ENCODE peak calls at places on chromosomes 6 and 20, in nine cellular contexts. Q, H, I, P, X, U, Z, C and Y are unnamed samples.

GRCh38 chr6:122722746-122723145 is 56.8 kb upstream of the FABP7 start:
- DNase-seq in C (no peak), I (no peak), U (no peak), Q (peak), Z (no peak), H (no peak), X (no peak), P (no peak), Y (no peak)

GRCh38 chr6:37058084-37058586 is 52.7 kb downstream of the FGD2 start:
- DNase-seq in U (peak), I (no peak), Z (no peak), H (no peak), C (no peak), X (no peak), P (no peak), Q (peak), Y (no peak)

GRCh38 chr20:49580818-49581174 is 12.9 kb upstream of the PTGIS start:
- DNase-seq in Z (no peak), X (no peak), C (no peak), H (no peak), I (no peak), P (no peak), U (peak), Q (no peak), Y (no peak)

GRCh38 chr6:89452269-89452668 is 19.3 kb downstream of the ANKRD6 start:
- DNase-seq in X (no peak), H (no peak), Q (no peak), C (no peak), U (no peak), I (no peak), Z (no peak), P (no peak), Y (no peak)

GRCh38 chr20:40323411-40323810 is 365.6 kb downstream of the MAFB start:
- DNase-seq in U (no peak), Q (peak), X (no peak), P (no peak), I (no peak), Z (no peak), H (no peak), C (no peak), Y (no peak)

GRCh38 chr20:58378056-58378455 is 11.0 kb upstream of the VAPB start:
- DNase-seq in H (no peak), X (no peak), Z (no peak), U (no peak), Q (no peak), C (no peak), I (no peak), P (no peak), Y (no peak)

GRCh38 chr20:48398506-48399449 is 429.0 kb downstream of the PREX1 start:
- DNase-seq in Z (no peak), P (no peak), I (no peak), U (no peak), Q (no peak), X (peak), H (no peak), C (no peak), Y (peak)

GRCh38 chr20:15848126-15848525 is 725.1 kb downstream of the KIF16B start:
- DNase-seq in Z (no peak), U (no peak), C (no peak), H (no peak), I (no peak), P (no peak), X (no peak), Q (no peak), Y (no peak)

GRCh38 chr6:14638562-14638931 is 521.0 kb downstream of the CD83 start:
- DNase-seq in Q (no peak), I (no peak), P (no peak), U (no peak), C (no peak), H (no peak), Z (no peak), X (no peak), Y (no peak)

GRCh38 chr6:25995507-25995906 is 32.9 kb downstream of the TRIM38 start:
- DNase-seq in H (no peak), Z (no peak), U (no peak), I (no peak), C (no peak), Q (no peak), X (no peak), P (no peak), Y (no peak)

GRCh38 chr6:166313255-166314070 is 5.3 kb upstream of the PRR18 start:
- DNase-seq in I (peak), U (peak), C (peak), H (peak), P (peak), Z (peak), X (peak), Q (peak), Y (peak)

GRCh38 chr6:37807656-37808055 is 11.9 kb upstream of the ZFAND3 start:
- DNase-seq in U (no peak), I (no peak), C (peak), H (peak), Z (no peak), P (no peak), Q (peak), X (no peak), Y (no peak)

GRCh38 chr6:88561034-88561973 is 395.2 kb upstream of the CNR1 start:
- DNase-seq in C (no peak), Z (no peak), Q (no peak), P (no peak), H (no peak), I (no peak), U (no peak), X (no peak), Y (no peak)

GRCh38 chr6:34339432-34339831 is 53.0 kb downstream of the NUDT3 start:
- DNase-seq in C (no peak), U (no peak), H (no peak), P (no peak), I (no peak), Z (no peak), X (no peak), Q (no peak), Y (no peak)

GRCh38 chr20:63371346-63371865 is 10.3 kb upstream of the CHRNA4 start:
- DNase-seq in Z (no peak), Q (no peak), I (no peak), H (no peak), P (no peak), U (no peak), X (no peak), C (no peak), Y (no peak)

GRCh38 chr20:20223981-20224380 is 143.9 kb upstream of the INSM1 start:
- DNase-seq in Z (no peak), P (no peak), U (no peak), C (no peak), Q (peak), H (no peak), X (no peak), I (no peak), Y (no peak)

GRCh38 chr6:117110737-117111136 is 154.6 kb upstream of the VGLL2 start:
- DNase-seq in C (no peak), H (no peak), P (no peak), U (no peak), X (no peak), I (no peak), Z (no peak), Q (no peak), Y (no peak)

GRCh38 chr20:59789641-59790040 is 143.8 kb downstream of the SYCP2 start:
- DNase-seq in Z (no peak), Q (no peak), H (no peak), P (no peak), X (no peak), I (no peak), C (no peak), U (no peak), Y (no peak)

GRCh38 chr6:168124921-168125320 is 45.9 kb upstream of the FRMD1 start:
- DNase-seq in C (no peak), X (no peak), P (no peak), U (no peak), Z (no peak), I (no peak), H (no peak), Q (no peak), Y (no peak)

GRCh38 chr20:36860811-36861624 is 14.9 kb upstream of the TLDC2 start:
- DNase-seq in I (no peak), H (no peak), Z (no peak), Q (no peak), X (no peak), U (no peak), P (no peak), C (no peak), Y (no peak)

GRCh38 chr20:36865076-36865860 is 10.7 kb upstream of the TLDC2 start:
- DNase-seq in Q (no peak), H (peak), I (no peak), X (no peak), Z (no peak), P (no peak), C (no peak), U (no peak), Y (no peak)

GRCh38 chr20:36861625-36861874 is 14.4 kb upstream of the TLDC2 start:
- DNase-seq in C (no peak), Q (peak), X (no peak), P (no peak), Z (no peak), I (no peak), H (no peak), U (no peak), Y (no peak)

GRCh38 chr20:36861875-36862801 is 13.8 kb upstream of the TLDC2 start:
- DNase-seq in Q (peak), U (peak), P (no peak), C (peak), Z (peak), I (no peak), X (peak), H (peak), Y (peak)

DNA sequence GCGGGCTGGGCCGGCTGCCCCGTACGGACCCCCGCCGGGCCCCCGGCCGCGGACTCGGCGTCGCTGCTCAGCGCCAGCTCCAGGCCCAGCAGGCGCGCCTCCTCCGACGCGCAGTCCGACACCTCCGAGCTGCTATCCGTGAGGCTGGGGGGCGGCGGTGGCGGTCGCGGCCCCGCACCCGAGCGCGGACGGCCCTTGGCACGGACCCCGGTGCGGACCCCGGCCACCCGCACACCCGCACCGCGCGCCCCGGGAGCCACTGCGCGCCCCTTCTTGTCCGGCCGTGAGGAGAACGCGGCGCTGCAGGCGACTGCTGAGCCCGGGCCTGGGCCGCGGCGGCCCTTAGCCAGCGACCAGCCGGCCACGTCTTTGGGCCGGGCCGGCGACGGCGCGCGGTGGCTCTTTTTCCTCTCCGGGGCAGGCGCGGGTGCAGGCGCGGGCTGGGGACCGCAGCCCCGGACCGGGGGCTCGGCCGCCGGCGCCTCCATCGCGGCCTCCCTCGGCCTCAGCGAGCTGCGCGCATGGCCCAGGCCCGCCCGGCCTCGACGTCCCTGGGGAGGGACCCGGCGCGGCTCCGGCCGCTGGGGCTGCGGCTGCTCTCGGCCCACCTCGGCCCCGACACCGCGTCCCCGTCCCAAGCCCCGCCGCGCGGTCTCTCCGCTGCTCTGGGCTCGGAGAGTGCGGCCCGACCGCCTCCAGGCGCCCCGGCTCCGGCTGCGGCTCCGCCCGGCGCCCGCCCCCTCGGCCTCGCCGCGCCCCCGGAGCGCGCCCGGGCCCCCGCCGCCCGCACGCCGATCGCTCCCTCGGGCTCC is 12.9 kb upstream of the TLDC2 start:
- DNase-seq in H (peak), Q (peak), U (no peak), Z (no peak), P (no peak), I (no peak), X (peak), C (no peak), Y (peak)
- H2AFZ ChIP-seq in H (no peak), Q (no peak), U (no peak), Z (no peak), P (no peak), I (no peak), X (no peak), C (no peak), Y (no peak)

GRCh38 chr20:13487202-13487601 is 151.5 kb downstream of the TASP1 start:
- DNase-seq in Z (no peak), H (no peak), U (no peak), X (no peak), P (no peak), I (no peak), C (no peak), Q (no peak), Y (no peak)

GRCh38 chr20:13494019-13494418 is 144.7 kb downstream of the TASP1 start:
- DNase-seq in H (no peak), U (peak), Z (no peak), X (no peak), I (no peak), C (no peak), Q (peak), P (no peak), Y (no peak)

GRCh38 chr20:13492001-13492480 is 146.7 kb downstream of the TASP1 start:
- DNase-seq in X (peak), U (peak), C (no peak), Q (peak), Z (no peak), I (no peak), H (peak), P (no peak), Y (peak)

DNA sequence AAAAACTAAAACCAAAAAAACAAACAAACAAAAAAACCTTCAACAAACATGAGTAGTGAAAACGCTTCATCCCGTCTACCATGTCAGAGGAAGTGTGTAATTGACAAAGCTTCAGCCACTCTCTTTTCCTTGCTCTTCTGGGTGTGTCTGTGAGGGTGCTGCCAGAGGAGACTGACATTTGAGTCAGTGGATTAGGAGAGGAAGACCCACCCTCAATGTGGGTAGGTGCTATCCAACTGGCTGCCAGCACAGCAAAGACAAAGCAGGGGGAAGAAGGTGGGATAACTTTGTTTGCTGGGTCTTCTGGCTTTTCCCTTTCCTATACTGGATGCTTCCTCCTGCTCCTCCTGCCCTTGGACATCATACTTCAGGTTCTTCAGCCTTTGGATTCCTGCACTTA is 145.6 kb downstream of the TASP1 start:
- DNase-seq in I (no peak), Z (no peak), C (no peak), P (no peak), U (no peak), X (peak), Q (no peak), H (peak), Y (no peak)
- TF ChIP-seq EZH2phosphoT487 in I (no peak), Z (no peak), C (no peak), P (no peak), U (no peak), X (no peak), Q (no peak), H (no peak), Y (no peak)

GRCh38 chr6:134880487-134881190 is 69.3 kb downstream of the ALDH8A1 start:
- DNase-seq in I (no peak), U (peak), H (no peak), Z (no peak), P (no peak), Q (peak), C (no peak), X (no peak), Y (no peak)
- H2AFZ ChIP-seq in I (peak), U (no peak), H (no peak), Z (no peak), P (no peak), Q (peak), C (peak), X (no peak), Y (no peak)

DNA sequence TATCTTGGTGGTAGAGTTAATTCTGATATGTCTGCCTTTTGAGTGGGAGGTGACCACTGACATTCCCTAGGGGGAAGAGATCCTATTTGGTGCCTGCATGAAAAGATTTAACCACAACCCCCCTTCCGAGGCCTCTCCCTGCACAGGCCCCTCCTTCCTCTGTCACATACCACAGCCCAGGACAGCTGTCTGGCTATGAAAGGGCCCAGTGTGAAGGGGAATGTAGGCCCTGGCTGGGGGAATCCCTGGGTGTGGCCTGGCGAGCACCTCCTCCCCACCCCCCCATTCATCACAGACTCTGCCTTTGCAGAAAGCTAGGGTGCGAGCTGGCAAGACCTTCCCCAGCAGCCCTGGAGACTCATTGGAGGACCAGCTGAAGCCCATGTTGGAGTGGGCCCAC is 27.4 kb upstream of the MAPRE1 start:
- DNase-seq in C (no peak), Q (peak), I (no peak), X (peak), Z (no peak), P (no peak), U (no peak), H (peak), Y (peak)
- TF ChIP-seq EZH2phosphoT487 in C (no peak), Q (no peak), I (no peak), X (no peak), Z (no peak), P (no peak), U (no peak), H (no peak), Y (no peak)

GRCh38 chr20:17871861-17872260 is 96.7 kb downstream of the SNX5 start:
- DNase-seq in H (no peak), C (no peak), I (peak), U (no peak), Z (no peak), X (no peak), P (no peak), Q (peak), Y (no peak)

GRCh38 chr20:17872920-17873319 is 95.7 kb downstream of the SNX5 start:
- DNase-seq in I (no peak), P (no peak), Z (no peak), Q (peak), C (no peak), X (no peak), H (no peak), U (no peak), Y (no peak)

GRCh38 chr20:17871181-17871580 is 97.4 kb downstream of the SNX5 start:
- DNase-seq in P (no peak), C (no peak), I (no peak), Q (peak), H (peak), X (no peak), Z (no peak), U (no peak), Y (no peak)

GRCh38 chr20:17873410-17874270 is 95.0 kb downstream of the SNX5 start:
- DNase-seq in Q (peak), C (peak), I (no peak), X (peak), U (peak), P (no peak), Z (peak), H (peak), Y (peak)

GRCh38 chr20:17872434-17872833 is 96.2 kb downstream of the SNX5 start:
- DNase-seq in Q (no peak), P (no peak), Z (no peak), I (no peak), H (no peak), U (no peak), C (no peak), X (no peak), Y (no peak)
- H2AFZ ChIP-seq in Q (no peak), P (no peak), Z (no peak), I (peak), H (peak), U (no peak), C (no peak), X (no peak), Y (no peak)

DNA sequence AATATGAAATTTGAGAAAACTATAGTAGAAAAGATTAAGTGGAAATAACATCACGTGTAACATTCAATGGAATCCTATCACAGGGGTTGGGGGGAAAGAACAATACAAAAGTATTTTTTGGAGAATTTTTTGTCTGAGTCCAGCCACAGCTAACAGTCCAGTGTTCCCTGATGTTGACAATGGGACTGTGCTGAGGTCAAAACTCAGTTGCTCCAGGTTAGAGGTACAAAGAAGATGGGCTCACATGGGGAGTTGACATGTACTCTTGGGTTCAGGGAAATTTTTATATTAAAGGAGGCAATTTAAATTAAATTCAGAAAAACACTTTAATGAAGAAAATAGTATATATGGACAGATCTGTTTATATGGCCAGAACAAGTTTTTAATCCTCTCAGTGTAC is 995 bp downstream of the MYCT1 start:
- DNase-seq in X (no peak), U (no peak), Z (no peak), I (no peak), P (no peak), C (no peak), H (no peak), Q (no peak), Y (no peak)
- TF ChIP-seq EZH2phosphoT487 in X (no peak), U (no peak), Z (no peak), I (no peak), P (no peak), C (no peak), H (no peak), Q (no peak), Y (no peak)

DNA sequence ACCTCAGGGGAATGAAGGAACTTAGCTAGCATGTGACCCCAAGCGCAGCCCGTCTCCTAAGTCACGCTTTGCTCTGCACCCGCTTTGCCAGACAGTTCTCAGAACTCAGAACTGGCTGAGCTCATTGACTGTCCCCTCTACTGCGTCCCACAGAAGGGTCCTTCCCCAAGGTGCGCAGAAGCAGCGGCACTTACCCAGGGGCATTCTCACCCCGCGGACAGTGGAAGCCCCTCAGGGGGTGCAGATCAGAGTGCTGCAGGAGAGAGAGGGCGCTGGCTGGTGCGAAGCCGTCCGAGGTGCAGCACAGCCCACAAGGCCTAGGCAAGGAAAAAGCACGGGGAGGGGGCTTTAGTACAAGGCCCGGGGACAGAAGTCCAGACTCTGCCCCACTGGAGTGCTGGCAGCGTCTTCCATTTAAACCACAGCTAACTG is 802 bp downstream of the SNHG17 start:
- DNase-seq in Z (no peak), I (peak), Q (peak), X (peak), C (peak), H (peak), U (no peak), P (peak), Y (peak)
- H2AFZ ChIP-seq in Z (no peak), I (no peak), Q (peak), X (no peak), C (no peak), H (no peak), U (no peak), P (no peak), Y (peak)